ENCODE peak calls at places on chromosomes 4 and X, in nine cellular contexts. B is WTC11, V is T-helper 2 cell, F is mucosa of descending colon, K is GM23338, G is Right ventricle myocardium inferior, I is GM19239, P is NCI-H2171, Y is NCI-H510A treated with DMSO at 0.1 percent for 48 hours. D is an unnamed sample.

GRCh38 chr4:3252831-3253641 is 4.1 kb downstream of the MSANTD1 start:
- DNase-seq in F (peak; percentile 48), K (no peak), V (no peak), I (no peak), G (peak; percentile 64), P (no peak), Y (no peak), B (peak; percentile 10), D (no peak)

GRCh38 chrX:24100713-24101112 is 46.0 kb downstream of the EIF2S3 start:
- DNase-seq in B (no peak), P (no peak), V (no peak), K (no peak), I (no peak), Y (no peak), F (no peak), G (no peak), D (no peak)

GRCh38 chr4:57070461-57070860 is 39.7 kb downstream of the IGFBP7 start:
- DNase-seq in K (no peak), Y (no peak), F (no peak), P (no peak), I (no peak), G (no peak), V (no peak), B (no peak), D (no peak)

GRCh38 chrX:88202149-88202548 is 544.9 kb upstream of the CPXCR1 start:
- DNase-seq in I (no peak), Y (no peak), K (peak; percentile 4), F (no peak), B (no peak), G (no peak), P (no peak), V (no peak), D (no peak)

GRCh38 chrX:25156323-25156722 is 140.6 kb upstream of the ARX start:
- DNase-seq in B (no peak), G (no peak), P (no peak), I (no peak), Y (peak; percentile 1), K (no peak), F (no peak), V (no peak), D (no peak)

GRCh38 chr4:90474484-90474883 is 347.3 kb downstream of the CCSER1 start:
- DNase-seq in G (no peak), V (no peak), Y (no peak), I (no peak), K (no peak), F (no peak), P (no peak), B (no peak), D (no peak)

GRCh38 chr4:4535590-4535989 is 6.3 kb downstream of the STX18 start:
- DNase-seq in F (no peak), I (no peak), B (no peak), V (no peak), P (no peak), G (no peak), Y (no peak), K (no peak), D (no peak)

GRCh38 chr4:100547541-100548208 is 29.9 kb upstream of the EMCN start:
- DNase-seq in K (peak; percentile 82), Y (no peak), I (no peak), B (peak; percentile 33), V (no peak), G (no peak), F (no peak), P (no peak), D (no peak)

GRCh38 chr4:113540859-113541258 is 220.7 kb downstream of the CAMK2D start:
- DNase-seq in G (no peak), B (no peak), V (peak; percentile 42), Y (peak; percentile 6), P (peak; percentile 8), K (no peak), I (no peak), F (no peak), D (no peak)

GRCh38 chrX:67601771-67602170 is 58.0 kb downstream of the AR start:
- DNase-seq in Y (no peak), K (no peak), P (no peak), G (no peak), I (no peak), F (no peak), V (no peak), B (no peak), D (no peak)

GRCh38 chrX:154002215-154002719 is 17.4 kb downstream of the IRAK1 start:
- DNase-seq in B (no peak), I (no peak), Y (no peak), K (peak; percentile 30), V (no peak), G (no peak), F (peak; percentile 77), P (no peak), D (peak; percentile 70)

GRCh38 chrX:110145854-110146253 is 142.9 kb downstream of the TMEM164 start:
- DNase-seq in G (no peak), F (no peak), V (no peak), I (no peak), Y (no peak), P (no peak), K (peak; percentile 35), B (peak; percentile 10), D (no peak)

GRCh38 chr4:108512615-108513505 is 107.5 kb upstream of the RPL34 start:
- DNase-seq in V (no peak), G (no peak), F (no peak), B (peak; percentile 51), I (no peak), K (peak; percentile 69), Y (peak; percentile 83), P (no peak), D (no peak)

GRCh38 chrX:115630204-115630603 is 69.2 kb downstream of the PLS3 start:
- DNase-seq in B (no peak), I (no peak), V (no peak), G (no peak), F (no peak), P (no peak), K (no peak), Y (no peak), D (no peak)